ENCODE peak calls at places on chromosomes 2 and 18, in five cellular contexts. One of them, this sample, is unnamed.

GRCh38 chr2:188695953-188696352 is 278.2 kb upstream of the COL3A1 start:
- DNase-seq in uterus: no peak
- DNase-seq in kidney tubule cell: no peak
- DNase-seq in fibroblast of mammary gland: peak
- DNase-seq in activated CD4-positive, CD25-positive, alpha-beta regulatory T cell treated with anti-CD3 and anti-CD28 coated beads, Interleukin-2, amount 50 U/mL, for 72 hours: no peak
- DNase-seq in this sample: no peak

GRCh38 chr18:58863539-58864145 is 1.0 kb upstream of the ZNF532 start:
- DNase-seq in uterus: peak
- DNase-seq in kidney tubule cell: peak
- DNase-seq in fibroblast of mammary gland: no peak
- DNase-seq in activated CD4-positive, CD25-positive, alpha-beta regulatory T cell treated with anti-CD3 and anti-CD28 coated beads, Interleukin-2, amount 50 U/mL, for 72 hours: peak
- DNase-seq in this sample: peak

GRCh38 chr2:23418056-23418455 is 33.1 kb downstream of the KLHL29 start:
- DNase-seq in uterus: peak
- DNase-seq in kidney tubule cell: no peak
- DNase-seq in fibroblast of mammary gland: no peak
- DNase-seq in activated CD4-positive, CD25-positive, alpha-beta regulatory T cell treated with anti-CD3 and anti-CD28 coated beads, Interleukin-2, amount 50 U/mL, for 72 hours: no peak
- DNase-seq in this sample: no peak

GRCh38 chr2:110105608-110106467 is 9.8 kb downstream of the MALL start:
- DNase-seq in uterus: no peak
- DNase-seq in kidney tubule cell: peak
- DNase-seq in fibroblast of mammary gland: peak
- DNase-seq in activated CD4-positive, CD25-positive, alpha-beta regulatory T cell treated with anti-CD3 and anti-CD28 coated beads, Interleukin-2, amount 50 U/mL, for 72 hours: no peak
- DNase-seq in this sample: no peak

GRCh38 chr2:239262484-239263230 is 138.2 kb downstream of the HDAC4 start:
- DNase-seq in uterus: no peak
- DNase-seq in kidney tubule cell: no peak
- DNase-seq in fibroblast of mammary gland: peak
- DNase-seq in activated CD4-positive, CD25-positive, alpha-beta regulatory T cell treated with anti-CD3 and anti-CD28 coated beads, Interleukin-2, amount 50 U/mL, for 72 hours: no peak
- DNase-seq in this sample: no peak

GRCh38 chr18:48828713-48829442 is 121.9 kb downstream of the SMAD7 start:
- DNase-seq in uterus: peak
- DNase-seq in kidney tubule cell: no peak
- DNase-seq in fibroblast of mammary gland: no peak
- DNase-seq in activated CD4-positive, CD25-positive, alpha-beta regulatory T cell treated with anti-CD3 and anti-CD28 coated beads, Interleukin-2, amount 50 U/mL, for 72 hours: peak
- DNase-seq in this sample: peak

GRCh38 chr2:227816507-227817274 is 3.0 kb downstream of the CCL20 start:
- DNase-seq in uterus: no peak
- DNase-seq in kidney tubule cell: peak
- DNase-seq in fibroblast of mammary gland: peak
- DNase-seq in activated CD4-positive, CD25-positive, alpha-beta regulatory T cell treated with anti-CD3 and anti-CD28 coated beads, Interleukin-2, amount 50 U/mL, for 72 hours: no peak
- DNase-seq in this sample: no peak

GRCh38 chr2:48397846-48398245 is 132.1 kb upstream of the STON1 start:
- DNase-seq in uterus: no peak
- DNase-seq in kidney tubule cell: no peak
- DNase-seq in fibroblast of mammary gland: no peak
- DNase-seq in activated CD4-positive, CD25-positive, alpha-beta regulatory T cell treated with anti-CD3 and anti-CD28 coated beads, Interleukin-2, amount 50 U/mL, for 72 hours: no peak
- DNase-seq in this sample: no peak

GRCh38 chr2:16031848-16032159 is 91.5 kb downstream of the MYCN start:
- DNase-seq in uterus: no peak
- DNase-seq in kidney tubule cell: no peak
- DNase-seq in fibroblast of mammary gland: no peak
- DNase-seq in activated CD4-positive, CD25-positive, alpha-beta regulatory T cell treated with anti-CD3 and anti-CD28 coated beads, Interleukin-2, amount 50 U/mL, for 72 hours: no peak
- DNase-seq in this sample: no peak

GRCh38 chr2:29239209-29239960 is 124.2 kb downstream of the CLIP4 start:
- DNase-seq in uterus: no peak
- DNase-seq in kidney tubule cell: peak
- DNase-seq in fibroblast of mammary gland: no peak
- DNase-seq in activated CD4-positive, CD25-positive, alpha-beta regulatory T cell treated with anti-CD3 and anti-CD28 coated beads, Interleukin-2, amount 50 U/mL, for 72 hours: no peak
- DNase-seq in this sample: no peak

GRCh38 chr2:126963390-126963789 is 64.7 kb downstream of the TEX51 start:
- DNase-seq in uterus: no peak
- DNase-seq in kidney tubule cell: no peak
- DNase-seq in fibroblast of mammary gland: no peak
- DNase-seq in activated CD4-positive, CD25-positive, alpha-beta regulatory T cell treated with anti-CD3 and anti-CD28 coated beads, Interleukin-2, amount 50 U/mL, for 72 hours: no peak
- DNase-seq in this sample: no peak

GRCh38 chr2:17635007-17635406 is 94.5 kb downstream of the VSNL1 start:
- DNase-seq in uterus: no peak
- DNase-seq in kidney tubule cell: no peak
- DNase-seq in fibroblast of mammary gland: no peak
- DNase-seq in activated CD4-positive, CD25-positive, alpha-beta regulatory T cell treated with anti-CD3 and anti-CD28 coated beads, Interleukin-2, amount 50 U/mL, for 72 hours: no peak
- DNase-seq in this sample: no peak

GRCh38 chr2:237673130-237673921 is 45.9 kb downstream of the LRRFIP1 start:
- DNase-seq in uterus: no peak
- DNase-seq in kidney tubule cell: peak
- DNase-seq in fibroblast of mammary gland: no peak
- DNase-seq in activated CD4-positive, CD25-positive, alpha-beta regulatory T cell treated with anti-CD3 and anti-CD28 coated beads, Interleukin-2, amount 50 U/mL, for 72 hours: peak
- DNase-seq in this sample: peak

GRCh38 chr2:136135462-136135861 is 17.5 kb upstream of the CXCR4 start:
- DNase-seq in uterus: no peak
- DNase-seq in kidney tubule cell: no peak
- DNase-seq in fibroblast of mammary gland: no peak
- DNase-seq in activated CD4-positive, CD25-positive, alpha-beta regulatory T cell treated with anti-CD3 and anti-CD28 coated beads, Interleukin-2, amount 50 U/mL, for 72 hours: no peak
- DNase-seq in this sample: no peak

GRCh38 chr2:26076001-26076587 is 42.2 kb downstream of the RAB10 start:
- DNase-seq in uterus: no peak
- DNase-seq in kidney tubule cell: no peak
- DNase-seq in fibroblast of mammary gland: no peak
- DNase-seq in activated CD4-positive, CD25-positive, alpha-beta regulatory T cell treated with anti-CD3 and anti-CD28 coated beads, Interleukin-2, amount 50 U/mL, for 72 hours: no peak
- DNase-seq in this sample: no peak

GRCh38 chr2:153519260-153519875 is 40.8 kb upstream of the RPRM start:
- DNase-seq in uterus: peak
- DNase-seq in kidney tubule cell: peak
- DNase-seq in fibroblast of mammary gland: peak
- DNase-seq in activated CD4-positive, CD25-positive, alpha-beta regulatory T cell treated with anti-CD3 and anti-CD28 coated beads, Interleukin-2, amount 50 U/mL, for 72 hours: peak
- DNase-seq in this sample: peak

GRCh38 chr2:17538844-17539554 is 1.5 kb upstream of the VSNL1 start:
- DNase-seq in uterus: peak
- DNase-seq in kidney tubule cell: peak
- DNase-seq in fibroblast of mammary gland: peak
- DNase-seq in activated CD4-positive, CD25-positive, alpha-beta regulatory T cell treated with anti-CD3 and anti-CD28 coated beads, Interleukin-2, amount 50 U/mL, for 72 hours: no peak
- DNase-seq in this sample: no peak

GRCh38 chr2:68151037-68151436 is 6.7 kb upstream of the PNO1 start:
- DNase-seq in uterus: no peak
- DNase-seq in kidney tubule cell: no peak
- DNase-seq in fibroblast of mammary gland: peak
- DNase-seq in activated CD4-positive, CD25-positive, alpha-beta regulatory T cell treated with anti-CD3 and anti-CD28 coated beads, Interleukin-2, amount 50 U/mL, for 72 hours: no peak
- DNase-seq in this sample: no peak

GRCh38 chr2:31233216-31233615 is 736 bp upstream of the EHD3 start:
- DNase-seq in uterus: no peak
- DNase-seq in kidney tubule cell: peak
- DNase-seq in fibroblast of mammary gland: peak
- DNase-seq in activated CD4-positive, CD25-positive, alpha-beta regulatory T cell treated with anti-CD3 and anti-CD28 coated beads, Interleukin-2, amount 50 U/mL, for 72 hours: no peak
- DNase-seq in this sample: no peak

GRCh38 chr18:27894746-27895145 is 282.2 kb downstream of the CDH2 start:
- DNase-seq in uterus: no peak
- DNase-seq in kidney tubule cell: peak
- DNase-seq in fibroblast of mammary gland: no peak
- DNase-seq in activated CD4-positive, CD25-positive, alpha-beta regulatory T cell treated with anti-CD3 and anti-CD28 coated beads, Interleukin-2, amount 50 U/mL, for 72 hours: no peak
- DNase-seq in this sample: no peak

GRCh38 chr2:76998713-76999112 is 523.5 kb downstream of the LRRTM4 start:
- DNase-seq in uterus: no peak
- DNase-seq in kidney tubule cell: no peak
- DNase-seq in fibroblast of mammary gland: peak
- DNase-seq in activated CD4-positive, CD25-positive, alpha-beta regulatory T cell treated with anti-CD3 and anti-CD28 coated beads, Interleukin-2, amount 50 U/mL, for 72 hours: no peak
- DNase-seq in this sample: no peak

GRCh38 chr2:19936203-19936602 is 34.4 kb upstream of the TTC32 start:
- DNase-seq in uterus: no peak
- DNase-seq in kidney tubule cell: no peak
- DNase-seq in fibroblast of mammary gland: no peak
- DNase-seq in activated CD4-positive, CD25-positive, alpha-beta regulatory T cell treated with anti-CD3 and anti-CD28 coated beads, Interleukin-2, amount 50 U/mL, for 72 hours: no peak
- DNase-seq in this sample: no peak

GRCh38 chr2:217604527-217605279 is 398.1 kb downstream of the TNS1 start:
- DNase-seq in uterus: peak
- DNase-seq in kidney tubule cell: no peak
- DNase-seq in fibroblast of mammary gland: no peak
- DNase-seq in activated CD4-positive, CD25-positive, alpha-beta regulatory T cell treated with anti-CD3 and anti-CD28 coated beads, Interleukin-2, amount 50 U/mL, for 72 hours: no peak
- DNase-seq in this sample: no peak

GRCh38 chr2:23452853-23453420 is 68.0 kb downstream of the KLHL29 start:
- DNase-seq in uterus: no peak
- DNase-seq in kidney tubule cell: peak
- DNase-seq in fibroblast of mammary gland: peak
- DNase-seq in activated CD4-positive, CD25-positive, alpha-beta regulatory T cell treated with anti-CD3 and anti-CD28 coated beads, Interleukin-2, amount 50 U/mL, for 72 hours: no peak
- DNase-seq in this sample: no peak

GRCh38 chr2:128716371-128716770 is 397.7 kb upstream of the HS6ST1 start:
- DNase-seq in uterus: no peak
- DNase-seq in kidney tubule cell: no peak
- DNase-seq in fibroblast of mammary gland: no peak
- DNase-seq in activated CD4-positive, CD25-positive, alpha-beta regulatory T cell treated with anti-CD3 and anti-CD28 coated beads, Interleukin-2, amount 50 U/mL, for 72 hours: no peak
- DNase-seq in this sample: no peak

GRCh38 chr2:120786559-120786960 is 50.9 kb downstream of the GLI2 start:
- DNase-seq in uterus: no peak
- DNase-seq in kidney tubule cell: no peak
- DNase-seq in fibroblast of mammary gland: no peak
- DNase-seq in activated CD4-positive, CD25-positive, alpha-beta regulatory T cell treated with anti-CD3 and anti-CD28 coated beads, Interleukin-2, amount 50 U/mL, for 72 hours: no peak
- DNase-seq in this sample: no peak

GRCh38 chr2:144523606-144524131 is 3.8 kb upstream of the ZEB2 start:
- DNase-seq in uterus: no peak
- DNase-seq in kidney tubule cell: no peak
- DNase-seq in fibroblast of mammary gland: no peak
- DNase-seq in activated CD4-positive, CD25-positive, alpha-beta regulatory T cell treated with anti-CD3 and anti-CD28 coated beads, Interleukin-2, amount 50 U/mL, for 72 hours: no peak
- DNase-seq in this sample: peak

GRCh38 chr18:44130365-44130942 is 550.2 kb upstream of the SETBP1 start:
- DNase-seq in uterus: no peak
- DNase-seq in kidney tubule cell: peak
- DNase-seq in fibroblast of mammary gland: peak
- DNase-seq in activated CD4-positive, CD25-positive, alpha-beta regulatory T cell treated with anti-CD3 and anti-CD28 coated beads, Interleukin-2, amount 50 U/mL, for 72 hours: no peak
- DNase-seq in this sample: peak

GRCh38 chr2:6576312-6576711 is 289.4 kb downstream of the CMPK2 start:
- DNase-seq in uterus: no peak
- DNase-seq in kidney tubule cell: no peak
- DNase-seq in fibroblast of mammary gland: no peak
- DNase-seq in activated CD4-positive, CD25-positive, alpha-beta regulatory T cell treated with anti-CD3 and anti-CD28 coated beads, Interleukin-2, amount 50 U/mL, for 72 hours: no peak
- DNase-seq in this sample: no peak

GRCh38 chr2:62928015-62928414 is 122.6 kb upstream of the OTX1 start:
- DNase-seq in uterus: no peak
- DNase-seq in kidney tubule cell: no peak
- DNase-seq in fibroblast of mammary gland: no peak
- DNase-seq in activated CD4-positive, CD25-positive, alpha-beta regulatory T cell treated with anti-CD3 and anti-CD28 coated beads, Interleukin-2, amount 50 U/mL, for 72 hours: no peak
- DNase-seq in this sample: no peak

GRCh38 chr18:22840606-22841144 is 92.5 kb upstream of the RBBP8 start:
- DNase-seq in uterus: no peak
- DNase-seq in kidney tubule cell: no peak
- DNase-seq in fibroblast of mammary gland: peak
- DNase-seq in activated CD4-positive, CD25-positive, alpha-beta regulatory T cell treated with anti-CD3 and anti-CD28 coated beads, Interleukin-2, amount 50 U/mL, for 72 hours: no peak
- DNase-seq in this sample: no peak

GRCh38 chr2:226435146-226435545 is 364.5 kb downstream of the IRS1 start:
- DNase-seq in uterus: no peak
- DNase-seq in kidney tubule cell: no peak
- DNase-seq in fibroblast of mammary gland: no peak
- DNase-seq in activated CD4-positive, CD25-positive, alpha-beta regulatory T cell treated with anti-CD3 and anti-CD28 coated beads, Interleukin-2, amount 50 U/mL, for 72 hours: no peak
- DNase-seq in this sample: no peak

This sample was measured in erythroblast.